ENCODE peak calls at places on chromosomes 11 and 22, in eight cellular contexts. D, A, V, W, E, F, H and M are unnamed samples.

GRCh38 chr11:127965947-127966668 is 621.2 kb downstream of the ETS1 start:
- DNase-seq in D (no peak), A (no peak), V (no peak), W (no peak), E (no peak), F (no peak), H (no peak), M (no peak)

GRCh38 chr22:40196628-40197027 is 18.9 kb downstream of the TNRC6B start:
- DNase-seq in D (peak; percentile 86), A (peak; percentile 92), V (no peak), W (no peak), E (no peak), F (no peak), H (no peak), M (peak; percentile 74)

GRCh38 chr11:130314184-130314748 is 451 bp downstream of the ZBTB44 start:
- DNase-seq in D (peak; percentile 71), A (peak; percentile 38), V (peak; percentile 69), W (peak; percentile 55), E (peak; percentile 89), F (peak; percentile 60), H (peak; percentile 86), M (peak; percentile 3)

GRCh38 chr11:74057251-74058151 is 48.6 kb upstream of the UCP3 start:
- DNase-seq in D (no peak), A (peak; percentile 57), V (no peak), W (no peak), E (no peak), F (no peak), H (no peak), M (no peak)

GRCh38 chr11:35214792-35215193 is 75.8 kb downstream of the CD44 start:
- DNase-seq in D (peak; percentile 97), A (peak; percentile 99), V (peak; percentile 24), W (peak; percentile 7), E (no peak), F (no peak), H (no peak), M (peak; percentile 85)

GRCh38 chr11:111352235-111352746 is 26.8 kb downstream of the POU2AF1 start:
- DNase-seq in D (no peak), A (no peak), V (no peak), W (no peak), E (no peak), F (no peak), H (no peak), M (no peak)

GRCh38 chr11:101707477-101707876 is 123.7 kb upstream of the TRPC6 start:
- DNase-seq in D (no peak), A (no peak), V (peak; percentile 81), W (no peak), E (no peak), F (no peak), H (no peak), M (no peak)

GRCh38 chr22:44145544-44145943 is 35.2 kb upstream of the PARVG start:
- DNase-seq in D (no peak), A (no peak), V (no peak), W (no peak), E (no peak), F (no peak), H (no peak), M (no peak)

GRCh38 chr11:65150513-65151271 is 16.4 kb upstream of the SYVN1 start:
- DNase-seq in D (peak; percentile 92), A (peak; percentile 90), V (peak; percentile 42), W (no peak), E (peak; percentile 90), F (no peak), H (peak; percentile 94), M (peak; percentile 81)

GRCh38 chr11:64447717-64448598 is 89.0 kb downstream of the RPS6KA4 start:
- DNase-seq in D (no peak), A (no peak), V (no peak), W (no peak), E (no peak), F (no peak), H (peak; percentile 80), M (no peak)

GRCh38 chr11:65180877-65181568 is 705 bp upstream of the CAPN1 start:
- DNase-seq in D (peak; percentile 69), A (peak; percentile 71), V (peak; percentile 88), W (peak; percentile 41), E (no peak), F (peak; percentile 52), H (peak; percentile 90), M (no peak)

GRCh38 chr11:61951484-61952135 is 1.5 kb downstream of the BEST1 start:
- DNase-seq in D (no peak), A (no peak), V (no peak), W (no peak), E (no peak), F (no peak), H (no peak), M (no peak)

GRCh38 chr22:50734343-50734771 is 3.6 kb upstream of the ACR start:
- DNase-seq in D (no peak), A (no peak), V (no peak), W (no peak), E (no peak), F (no peak), H (no peak), M (no peak)

GRCh38 chr11:83174008-83174407 is 17.1 kb downstream of the PCF11 start:
- DNase-seq in D (no peak), A (no peak), V (no peak), W (no peak), E (no peak), F (no peak), H (no peak), M (no peak)

GRCh38 chr11:128695539-128696221 is 1.8 kb downstream of the FLI1 start:
- DNase-seq in D (peak; percentile 43), A (peak; percentile 76), V (no peak), W (no peak), E (peak; percentile 84), F (no peak), H (peak; percentile 80), M (no peak)

GRCh38 chr11:112612283-112612849 is 348.9 kb upstream of the NCAM1 start:
- DNase-seq in D (no peak), A (peak; percentile 56), V (no peak), W (no peak), E (no peak), F (no peak), H (no peak), M (no peak)

GRCh38 chr11:37109205-37109585 is 511.2 kb upstream of the RAG2 start:
- DNase-seq in D (no peak), A (no peak), V (no peak), W (no peak), E (no peak), F (no peak), H (no peak), M (no peak)

GRCh38 chr11:63804259-63804658 is 9.0 kb upstream of the SPINDOC start:
- DNase-seq in D (no peak), A (no peak), V (no peak), W (no peak), E (no peak), F (no peak), H (no peak), M (no peak)

GRCh38 chr11:62588966-62589637 is 2.2 kb downstream of the TUT1 start:
- DNase-seq in D (peak; percentile 30), A (peak; percentile 45), V (no peak), W (no peak), E (no peak), F (no peak), H (peak; percentile 26), M (no peak)

GRCh38 chr22:48666620-48667019 is 1161.1 kb downstream of the BRD1 start:
- DNase-seq in D (peak; percentile 29), A (no peak), V (no peak), W (no peak), E (no peak), F (no peak), H (no peak), M (no peak)

GRCh38 chr11:60482361-60482760 is 10.2 kb upstream of the MS4A12 start:
- DNase-seq in D (no peak), A (no peak), V (no peak), W (no peak), E (no peak), F (no peak), H (no peak), M (no peak)

GRCh38 chr22:43126506-43127165 is 16.1 kb downstream of the BIK start:
- DNase-seq in D (peak; percentile 92), A (peak; percentile 82), V (no peak), W (no peak), E (no peak), F (no peak), H (no peak), M (peak; percentile 44)

GRCh38 chr11:106087815-106088435 is 10.5 kb downstream of the AASDHPPT start:
- DNase-seq in D (peak; percentile 51), A (peak; percentile 27), V (peak; percentile 52), W (no peak), E (no peak), F (peak; percentile 25), H (peak; percentile 80), M (peak; percentile 12)

GRCh38 chr22:27671413-27671721 is 130.2 kb downstream of the MN1 start:
- DNase-seq in D (no peak), A (no peak), V (no peak), W (no peak), E (no peak), F (no peak), H (no peak), M (no peak)

GRCh38 chr11:111851636-111852035 is 19.7 kb downstream of the ALG9 start:
- DNase-seq in D (no peak), A (peak; percentile 10), V (no peak), W (no peak), E (no peak), F (no peak), H (no peak), M (no peak)

GRCh38 chr22:29148826-29149225 is 56.9 kb upstream of the EMID1 start:
- DNase-seq in D (no peak), A (no peak), V (no peak), W (no peak), E (no peak), F (no peak), H (peak; percentile 50), M (no peak)